ENCODE peak calls at places on chromosomes 16 and 17, in seven cellular contexts. One of them, this sample, is unnamed.

GRCh38 chr16:10338426-10338825 is 47.4 kb upstream of the ATF7IP2 start:
- DNase-seq in Kasumi-1: no peak
- DNase-seq in AG08396: no peak
- DNase-seq in activated CD4-positive, alpha-beta T cell treated with anti-CD3 and anti-CD28 coated beads, Interleukin-2, amount 10 ng/mL, durations not matched to agents 7 days and 5 days: no peak
- DNase-seq in GM03348: no peak
- DNase-seq in cardiac muscle cell: peak
- DNase-seq in NCI-H1436: no peak
- DNase-seq in this sample: no peak

GRCh38 chr17:73414171-73414955 is 102.6 kb upstream of the CDC42EP4 start:
- DNase-seq in NCI-H1436: no peak
- DNase-seq in GM03348: no peak
- DNase-seq in activated CD4-positive, alpha-beta T cell treated with anti-CD3 and anti-CD28 coated beads, Interleukin-2, amount 10 ng/mL, durations not matched to agents 7 days and 5 days: no peak
- DNase-seq in AG08396: no peak
- DNase-seq in Kasumi-1: no peak
- DNase-seq in cardiac muscle cell: no peak
- DNase-seq in this sample: no peak

GRCh38 chr16:578870-579405 is 9.2 kb downstream of the PIGQ start:
- DNase-seq in NCI-H1436: no peak
- DNase-seq in cardiac muscle cell: peak
- DNase-seq in AG08396: peak
- DNase-seq in activated CD4-positive, alpha-beta T cell treated with anti-CD3 and anti-CD28 coated beads, Interleukin-2, amount 10 ng/mL, durations not matched to agents 7 days and 5 days: peak
- DNase-seq in Kasumi-1: peak
- DNase-seq in GM03348: peak
- DNase-seq in this sample: peak

GRCh38 chr17:27199948-27200347 is 94.0 kb upstream of the WSB1 start:
- DNase-seq in cardiac muscle cell: peak
- DNase-seq in GM03348: no peak
- DNase-seq in AG08396: no peak
- DNase-seq in NCI-H1436: no peak
- DNase-seq in Kasumi-1: no peak
- DNase-seq in activated CD4-positive, alpha-beta T cell treated with anti-CD3 and anti-CD28 coated beads, Interleukin-2, amount 10 ng/mL, durations not matched to agents 7 days and 5 days: no peak
- DNase-seq in this sample: no peak

GRCh38 chr17:14986127-14986526 is 279.0 kb downstream of the PMP22 start:
- DNase-seq in activated CD4-positive, alpha-beta T cell treated with anti-CD3 and anti-CD28 coated beads, Interleukin-2, amount 10 ng/mL, durations not matched to agents 7 days and 5 days: no peak
- DNase-seq in NCI-H1436: no peak
- DNase-seq in cardiac muscle cell: no peak
- DNase-seq in Kasumi-1: no peak
- DNase-seq in GM03348: no peak
- DNase-seq in AG08396: no peak
- DNase-seq in this sample: no peak

GRCh38 chr16:20415541-20415940 is 6.2 kb downstream of the ACSM5 start:
- DNase-seq in NCI-H1436: no peak
- DNase-seq in activated CD4-positive, alpha-beta T cell treated with anti-CD3 and anti-CD28 coated beads, Interleukin-2, amount 10 ng/mL, durations not matched to agents 7 days and 5 days: no peak
- DNase-seq in AG08396: no peak
- DNase-seq in cardiac muscle cell: peak
- DNase-seq in Kasumi-1: no peak
- DNase-seq in GM03348: no peak
- DNase-seq in this sample: no peak

GRCh38 chr16:12439443-12440232 is 364.0 kb downstream of the CPPED1 start:
- DNase-seq in activated CD4-positive, alpha-beta T cell treated with anti-CD3 and anti-CD28 coated beads, Interleukin-2, amount 10 ng/mL, durations not matched to agents 7 days and 5 days: no peak
- DNase-seq in AG08396: no peak
- DNase-seq in NCI-H1436: no peak
- DNase-seq in Kasumi-1: no peak
- DNase-seq in cardiac muscle cell: no peak
- DNase-seq in GM03348: no peak
- DNase-seq in this sample: no peak

GRCh38 chr17:76955191-76955590 is 87.0 kb downstream of the MGAT5B start:
- DNase-seq in activated CD4-positive, alpha-beta T cell treated with anti-CD3 and anti-CD28 coated beads, Interleukin-2, amount 10 ng/mL, durations not matched to agents 7 days and 5 days: no peak
- DNase-seq in Kasumi-1: no peak
- DNase-seq in GM03348: no peak
- DNase-seq in NCI-H1436: no peak
- DNase-seq in cardiac muscle cell: no peak
- DNase-seq in AG08396: no peak
- DNase-seq in this sample: no peak

GRCh38 chr17:66747561-66748275 is 87.2 kb upstream of the CACNG5 start:
- DNase-seq in Kasumi-1: no peak
- DNase-seq in AG08396: no peak
- DNase-seq in GM03348: peak
- DNase-seq in cardiac muscle cell: peak
- DNase-seq in NCI-H1436: no peak
- DNase-seq in activated CD4-positive, alpha-beta T cell treated with anti-CD3 and anti-CD28 coated beads, Interleukin-2, amount 10 ng/mL, durations not matched to agents 7 days and 5 days: no peak
- DNase-seq in this sample: no peak

This sample was measured in GM06990.